ENCODE peak calls at places on chromosomes 5 and 9, in six cellular contexts. U, T, P, K, B and Y are unnamed samples.

GRCh38 chr5:95382843-95383242 is 8.3 kb upstream of the FAM81B start:
- DNase-seq in U (no peak), T (no peak), P (no peak), K (no peak), B (no peak), Y (peak)

GRCh38 chr9:22401671-22402070 is 45.0 kb upstream of the DMRTA1 start:
- DNase-seq in U (no peak), T (no peak), P (no peak), K (no peak), B (no peak), Y (no peak)

GRCh38 chr5:144549580-144549979 is 378.9 kb downstream of the KCTD16 start:
- DNase-seq in U (peak), T (no peak), P (no peak), K (peak), B (no peak), Y (no peak)

GRCh38 chr9:132412089-132412488 is 2.1 kb downstream of the CFAP77 start:
- DNase-seq in U (no peak), T (peak), P (peak), K (peak), B (no peak), Y (peak)

GRCh38 chr5:67181648-67182218 is 14.9 kb downstream of the CD180 start:
- DNase-seq in U (no peak), T (no peak), P (no peak), K (no peak), B (no peak), Y (no peak)

GRCh38 chr9:4034404-4034803 is 265.5 kb downstream of the GLIS3 start:
- DNase-seq in U (no peak), T (no peak), P (no peak), K (no peak), B (no peak), Y (no peak)

GRCh38 chr9:134460206-134460605 is 134.0 kb downstream of the RXRA start:
- DNase-seq in U (no peak), T (no peak), P (no peak), K (no peak), B (no peak), Y (no peak)

GRCh38 chr5:14244721-14245518 is 101.8 kb downstream of the TRIO start:
- DNase-seq in U (peak), T (no peak), P (no peak), K (no peak), B (no peak), Y (no peak)

GRCh38 chr9:90310523-90310879 is 332.1 kb downstream of the DIRAS2 start:
- DNase-seq in U (no peak), T (no peak), P (no peak), K (no peak), B (no peak), Y (no peak)

GRCh38 chr5:177557041-177557647 is 2.8 kb upstream of the FAM193B start:
- DNase-seq in U (no peak), T (no peak), P (peak), K (no peak), B (no peak), Y (peak)

GRCh38 chr5:153618857-153619256 is 128.4 kb downstream of the GRIA1 start:
- DNase-seq in U (peak), T (no peak), P (no peak), K (peak), B (no peak), Y (no peak)

GRCh38 chr5:1512541-1513291 is 11.0 kb downstream of the LPCAT1 start:
- DNase-seq in U (no peak), T (no peak), P (no peak), K (no peak), B (no peak), Y (no peak)

GRCh38 chr9:132651259-132651658 is 18.5 kb downstream of the DDX31 start:
- DNase-seq in U (peak), T (no peak), P (no peak), K (peak), B (no peak), Y (no peak)

GRCh38 chr5:125327676-125328075 is 581.2 kb upstream of the ZNF608 start:
- DNase-seq in U (no peak), T (no peak), P (peak), K (no peak), B (no peak), Y (no peak)

GRCh38 chr9:81687521-81688261 is 1.7 kb downstream of the TLE1 start:
- DNase-seq in U (no peak), T (peak), P (peak), K (peak), B (peak), Y (peak)

GRCh38 chr5:44981708-44982107 is 173.0 kb downstream of the MRPS30 start:
- DNase-seq in U (no peak), T (no peak), P (no peak), K (no peak), B (no peak), Y (no peak)

GRCh38 chr5:103066346-103066745 is 53.6 kb downstream of the GIN1 start:
- DNase-seq in U (no peak), T (no peak), P (no peak), K (no peak), B (no peak), Y (no peak)

GRCh38 chr9:36738318-36738975 is 165.8 kb downstream of the MELK start:
- DNase-seq in U (peak), T (no peak), P (no peak), K (peak), B (no peak), Y (no peak)

GRCh38 chr9:82894961-82895902 is 167.7 kb downstream of the RASEF start:
- DNase-seq in U (no peak), T (no peak), P (no peak), K (no peak), B (no peak), Y (peak)

GRCh38 chr5:145825751-145826180 is 9.4 kb downstream of the PRELID2 start:
- DNase-seq in U (peak), T (peak), P (peak), K (peak), B (no peak), Y (no peak)

GRCh38 chr5:156094001-156094400 is 233.0 kb upstream of the SGCD start:
- DNase-seq in U (peak), T (no peak), P (peak), K (no peak), B (peak), Y (peak)

GRCh38 chr5:41748631-41749030 is 121.6 kb downstream of the OXCT1 start:
- DNase-seq in U (peak), T (peak), P (no peak), K (peak), B (no peak), Y (no peak)

GRCh38 chr5:71836084-71836483 is 117.0 kb downstream of the CARTPT start:
- DNase-seq in U (peak), T (no peak), P (no peak), K (peak), B (no peak), Y (no peak)

GRCh38 chr9:93027750-93028149 is 30.8 kb upstream of the SUSD3 start:
- DNase-seq in U (no peak), T (no peak), P (no peak), K (no peak), B (no peak), Y (no peak)

GRCh38 chr5:140627972-140628371 is 5.0 kb downstream of the CD14 start:
- DNase-seq in U (no peak), T (no peak), P (no peak), K (no peak), B (no peak), Y (no peak)

GRCh38 chr9:135253305-135254004 is 166.0 kb downstream of the OLFM1 start:
- DNase-seq in U (no peak), T (no peak), P (no peak), K (no peak), B (no peak), Y (peak)

GRCh38 chr9:99431103-99431502 is 209.0 kb downstream of the SEC61B start:
- DNase-seq in U (peak), T (no peak), P (no peak), K (peak), B (no peak), Y (no peak)

GRCh38 chr9:73743826-73744225 is 592.2 kb downstream of the ANXA1 start:
- DNase-seq in U (no peak), T (no peak), P (no peak), K (no peak), B (no peak), Y (no peak)

GRCh38 chr5:68770566-68770965 is 323.2 kb upstream of the SLC30A5 start:
- DNase-seq in U (no peak), T (no peak), P (no peak), K (no peak), B (no peak), Y (no peak)

GRCh38 chr5:167950126-167950721 is 341.2 kb upstream of the WWC1 start:
- DNase-seq in U (peak), T (no peak), P (no peak), K (peak), B (no peak), Y (no peak)

GRCh38 chr9:86545085-86545484 is 190.9 kb upstream of the TUT7 start:
- DNase-seq in U (no peak), T (no peak), P (no peak), K (no peak), B (no peak), Y (no peak)

GRCh38 chr5:79771387-79771786 is 81.8 kb downstream of the CMYA5 start:
- DNase-seq in U (peak), T (no peak), P (no peak), K (peak), B (no peak), Y (no peak)

GRCh38 chr9:8855046-8855445 is 1055.5 kb upstream of the DMAC1 start:
- DNase-seq in U (no peak), T (no peak), P (peak), K (peak), B (no peak), Y (no peak)

GRCh38 chr9:21974230-21974541 is 20.0 kb downstream of the CDKN2A start:
- DNase-seq in U (no peak), T (no peak), P (no peak), K (no peak), B (no peak), Y (no peak)

GRCh38 chr5:22787807-22788206 is 65.3 kb downstream of the CDH12 start:
- DNase-seq in U (no peak), T (no peak), P (no peak), K (no peak), B (no peak), Y (no peak)

GRCh38 chr5:135050244-135050767 is 16.3 kb upstream of the PITX1 start:
- DNase-seq in U (no peak), T (no peak), P (no peak), K (no peak), B (no peak), Y (no peak)

GRCh38 chr5:15880201-15880600 is 299.4 kb downstream of the MARCHF11 start:
- DNase-seq in U (no peak), T (no peak), P (no peak), K (no peak), B (no peak), Y (no peak)

GRCh38 chr9:15725953-15726352 is 173.1 kb downstream of the CCDC171 start:
- DNase-seq in U (no peak), T (no peak), P (no peak), K (no peak), B (no peak), Y (no peak)

GRCh38 chr9:129637102-129637501 is 4.8 kb downstream of the ASB6 start:
- DNase-seq in U (no peak), T (no peak), P (no peak), K (no peak), B (no peak), Y (no peak)

GRCh38 chr5:10522224-10522611 is 41.7 kb upstream of the ANKRD33B start:
- DNase-seq in U (no peak), T (no peak), P (no peak), K (no peak), B (no peak), Y (no peak)

GRCh38 chr9:26947736-26948135 is 694 bp upstream of the PLAA start:
- DNase-seq in U (no peak), T (no peak), P (no peak), K (no peak), B (no peak), Y (no peak)

GRCh38 chr9:26950521-26950920 is 3.5 kb upstream of the PLAA start:
- DNase-seq in U (no peak), T (no peak), P (no peak), K (no peak), B (no peak), Y (no peak)

GRCh38 chr9:26945591-26945990 is 1.5 kb downstream of the PLAA start:
- DNase-seq in U (no peak), T (no peak), P (no peak), K (no peak), B (no peak), Y (no peak)

GRCh38 chr9:26949604-26950003 is 2.6 kb upstream of the PLAA start:
- DNase-seq in U (peak), T (no peak), P (no peak), K (no peak), B (no peak), Y (no peak)

DNA sequence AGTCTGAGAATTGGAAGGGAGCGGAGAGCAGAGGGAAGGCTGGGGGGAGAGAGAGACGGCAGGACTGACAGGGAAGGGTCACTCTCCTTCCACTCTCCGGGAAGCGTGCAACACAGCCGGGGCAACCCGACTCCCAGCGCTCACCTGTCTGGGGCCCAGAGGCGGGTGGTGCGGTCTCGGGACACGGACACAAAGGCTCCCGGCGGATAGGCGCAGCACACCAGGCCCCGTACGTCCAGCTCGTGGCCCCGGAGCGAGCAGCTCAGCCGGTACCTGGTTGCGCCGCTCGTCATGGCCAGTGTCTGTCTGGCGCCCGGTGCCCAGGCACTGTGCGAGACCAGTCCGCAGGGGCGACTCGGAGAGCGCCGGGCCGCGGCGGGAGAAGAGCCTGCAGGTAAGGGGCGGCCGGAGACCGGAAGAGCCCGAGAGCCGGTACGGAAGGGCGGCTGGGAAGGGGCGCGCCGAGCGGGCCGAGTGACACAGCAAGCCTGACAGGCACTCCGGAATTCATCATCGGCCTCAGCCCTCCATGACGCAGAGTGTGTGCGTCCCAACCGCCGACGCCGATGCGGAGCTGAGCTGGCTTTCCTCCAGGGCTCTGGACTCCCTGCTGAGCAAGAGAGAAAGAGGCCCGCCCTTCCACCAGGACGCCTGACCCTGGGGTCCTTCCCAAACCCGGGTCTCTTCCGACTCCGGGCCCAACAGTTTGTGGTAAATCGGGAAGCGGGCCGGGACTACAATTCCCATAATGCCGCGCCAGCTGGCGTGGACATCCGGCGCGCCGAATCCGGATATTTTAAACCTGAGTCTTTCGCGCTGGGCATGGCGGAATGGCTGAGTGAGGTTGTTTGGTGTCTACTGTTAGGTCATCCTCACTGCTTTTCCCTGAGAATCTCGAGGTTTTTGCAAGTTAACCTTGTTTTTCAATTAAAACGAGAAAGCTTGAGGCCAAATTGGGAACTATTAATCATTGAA is at the start of gene PLAA:
- DNase-seq in U (peak), T (peak), P (peak), K (peak), B (peak), Y (peak)
- TF ChIP-seq CTCF in U (no peak), T (peak), P (no peak), K (no peak), B (no peak), Y (no peak)

DNA sequence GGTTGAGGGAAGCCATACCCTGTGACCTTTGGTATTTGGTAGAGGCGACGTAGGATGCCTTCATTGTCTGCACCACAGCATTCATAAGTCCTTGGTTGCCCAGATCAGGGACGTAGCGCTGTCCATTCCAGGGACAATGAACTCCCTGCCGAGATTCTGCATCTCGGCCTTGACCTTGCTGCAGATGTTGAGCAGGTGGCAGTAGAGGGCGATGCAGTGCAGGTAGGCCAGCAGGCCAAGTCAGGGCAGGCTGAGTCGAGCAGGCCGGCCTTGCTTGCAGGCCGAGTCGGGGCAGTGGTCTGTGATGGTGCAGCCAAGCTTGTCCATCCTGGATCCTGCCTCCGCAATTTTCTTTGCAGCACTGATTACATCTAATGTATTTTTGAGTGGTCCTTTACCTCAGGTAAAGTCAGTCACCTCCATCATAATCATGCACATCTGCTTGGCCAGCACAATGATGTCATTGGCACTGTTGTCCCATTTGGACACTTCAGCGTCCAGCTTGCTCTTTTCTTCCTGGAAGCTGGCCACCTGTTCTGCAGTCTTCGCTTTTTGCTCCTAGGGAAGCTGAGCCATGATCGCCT is 93.4 kb upstream of the CCDC112 start:
- DNase-seq in U (no peak), T (no peak), P (no peak), K (no peak), B (no peak), Y (peak)
- TF ChIP-seq CTCF in U (no peak), T (peak), P (no peak), K (no peak), B (no peak), Y (no peak)

GRCh38 chr9:112166176-112167140 is 8.6 kb downstream of the SUSD1 start:
- DNase-seq in U (peak), T (no peak), P (no peak), K (peak), B (no peak), Y (no peak)
- TF ChIP-seq CTCF in U (no peak), T (no peak), P (peak), K (no peak), B (no peak), Y (no peak)

GRCh38 chr9:112144807-112145206 is 30.3 kb downstream of the SUSD1 start:
- DNase-seq in U (no peak), T (no peak), P (no peak), K (no peak), B (no peak), Y (no peak)

GRCh38 chr9:112137066-112137465 is 38.0 kb downstream of the SUSD1 start:
- DNase-seq in U (no peak), T (no peak), P (no peak), K (no peak), B (no peak), Y (no peak)

GRCh38 chr9:112145886-112146285 is 29.2 kb downstream of the SUSD1 start:
- DNase-seq in U (peak), T (no peak), P (no peak), K (no peak), B (no peak), Y (no peak)

GRCh38 chr9:112140936-112141335 is 34.2 kb downstream of the SUSD1 start:
- DNase-seq in U (peak), T (no peak), P (no peak), K (no peak), B (no peak), Y (no peak)

GRCh38 chr9:112142420-112142819 is 32.7 kb downstream of the SUSD1 start:
- DNase-seq in U (no peak), T (no peak), P (no peak), K (peak), B (no peak), Y (no peak)
- TF ChIP-seq CTCF in U (no peak), T (no peak), P (no peak), K (no peak), B (no peak), Y (no peak)